ENCODE peak calls at places on chromosomes 4 and X, in five cellular contexts. F is SW480; S is activated CD8-positive, alpha-beta T cell treated with anti-CD3 and anti-CD28 coated beads, Interleukin-2, amount 10 ng/mL, durations not matched to agents 7 days and 5 days; V is tibial artery; K is lung microvascular endothelial cell. U is an unnamed sample.

GRCh38 chrX:110175146-110175545 is 142.7 kb downstream of the AMMECR1 start:
- DNase-seq in K (no peak), F (no peak), S (no peak), V (peak; percentile 23), U (no peak)

GRCh38 chr4:121428721-121429120 is 47.9 kb upstream of the QRFPR start:
- DNase-seq in S (no peak), V (no peak), K (peak; percentile 2), F (no peak), U (no peak)

GRCh38 chr4:122836941-122837340 is 10.3 kb downstream of the FGF2 start:
- DNase-seq in S (no peak), K (no peak), F (no peak), V (no peak), U (no peak)

GRCh38 chr4:68347845-68348244 is 2.0 kb downstream of the YTHDC1 start:
- DNase-seq in K (no peak), S (no peak), F (no peak), V (no peak), U (no peak)

GRCh38 chr4:85952982-85953650 is 406.7 kb downstream of the MAPK10 start:
- DNase-seq in F (no peak), V (no peak), K (no peak), S (no peak), U (no peak)

GRCh38 chrX:65644621-65645287 is 22.7 kb upstream of the MSN start:
- DNase-seq in K (peak; percentile 86), F (peak; percentile 34), V (peak; percentile 92), S (no peak), U (peak; percentile 47)

GRCh38 chrX:989959-990510 is 222.4 kb downstream of the CRLF2 start:
- DNase-seq in V (no peak), F (no peak), S (peak; percentile 72), K (peak; percentile 40), U (peak; percentile 78)

GRCh38 chr4:188171551-188171950 is 32.3 kb downstream of the TRIML1 start:
- DNase-seq in V (no peak), K (no peak), S (no peak), F (no peak), U (no peak)

GRCh38 chrX:2243913-2244460 is 256.8 kb downstream of the DHRSX start:
- DNase-seq in S (no peak), V (no peak), K (no peak), F (no peak), U (no peak)

GRCh38 chrX:44344687-44345086 is 1.2 kb upstream of the EFHC2 start:
- DNase-seq in S (peak; percentile 33), V (no peak), K (no peak), F (no peak), U (no peak)

GRCh38 chrX:47215291-47215900 is 3.1 kb upstream of the CDK16 start:
- DNase-seq in K (no peak), S (no peak), V (no peak), F (no peak), U (no peak)

GRCh38 chr4:74056858-74057562 is 18.5 kb upstream of the CXCL3 start:
- DNase-seq in K (no peak), S (no peak), V (no peak), F (peak; percentile 74), U (no peak)